ENCODE peak calls at places on chromosomes 11 and 22, in nine cellular contexts. One of them, this sample, is unnamed.

GRCh38 chr11:22875869-22876473 is 15.7 kb upstream of the CCDC179 start:
- DNase-seq in cardiac muscle cell: peak
- DNase-seq in OCI-M1: peak
- DNase-seq in coronary artery: no peak
- DNase-seq in activated CD4-positive, alpha-beta T cell treated with anti-CD3 and anti-CD28 coated beads for 48 hours: peak
- DNase-seq in ELF-1: peak
- DNase-seq in PC-9: peak
- DNase-seq in astrocyte of the hippocampus: peak
- DNase-seq in naive thymus-derived CD4-positive, alpha-beta T cell: peak
- DNase-seq in this sample: peak

GRCh38 chr22:27989758-27990450 is 70.8 kb upstream of the PITPNB start:
- DNase-seq in cardiac muscle cell: no peak
- DNase-seq in OCI-M1: no peak
- DNase-seq in coronary artery: peak
- DNase-seq in activated CD4-positive, alpha-beta T cell treated with anti-CD3 and anti-CD28 coated beads for 48 hours: no peak
- DNase-seq in ELF-1: no peak
- DNase-seq in PC-9: no peak
- DNase-seq in astrocyte of the hippocampus: no peak
- DNase-seq in naive thymus-derived CD4-positive, alpha-beta T cell: no peak
- DNase-seq in this sample: no peak

GRCh38 chr22:41239443-41240128 is 1.1 kb downstream of the CHADL start:
- DNase-seq in cardiac muscle cell: no peak
- DNase-seq in OCI-M1: peak
- DNase-seq in coronary artery: no peak
- DNase-seq in activated CD4-positive, alpha-beta T cell treated with anti-CD3 and anti-CD28 coated beads for 48 hours: no peak
- DNase-seq in ELF-1: no peak
- DNase-seq in PC-9: no peak
- DNase-seq in astrocyte of the hippocampus: peak
- DNase-seq in naive thymus-derived CD4-positive, alpha-beta T cell: no peak
- DNase-seq in this sample: no peak

GRCh38 chr11:95536049-95536448 is 253.5 kb downstream of the FAM76B start:
- DNase-seq in cardiac muscle cell: no peak
- DNase-seq in OCI-M1: no peak
- DNase-seq in coronary artery: no peak
- DNase-seq in activated CD4-positive, alpha-beta T cell treated with anti-CD3 and anti-CD28 coated beads for 48 hours: no peak
- DNase-seq in ELF-1: no peak
- DNase-seq in PC-9: no peak
- DNase-seq in astrocyte of the hippocampus: peak
- DNase-seq in naive thymus-derived CD4-positive, alpha-beta T cell: no peak
- DNase-seq in this sample: no peak

GRCh38 chr22:35039625-35040024 is 26.3 kb upstream of the ISX start:
- DNase-seq in cardiac muscle cell: no peak
- DNase-seq in OCI-M1: no peak
- DNase-seq in coronary artery: no peak
- DNase-seq in activated CD4-positive, alpha-beta T cell treated with anti-CD3 and anti-CD28 coated beads for 48 hours: no peak
- DNase-seq in ELF-1: no peak
- DNase-seq in PC-9: no peak
- DNase-seq in astrocyte of the hippocampus: no peak
- DNase-seq in naive thymus-derived CD4-positive, alpha-beta T cell: no peak
- DNase-seq in this sample: no peak

GRCh38 chr22:29704528-29705285 is 15.1 kb upstream of the CABP7 start:
- DNase-seq in cardiac muscle cell: peak
- DNase-seq in OCI-M1: peak
- DNase-seq in coronary artery: no peak
- DNase-seq in activated CD4-positive, alpha-beta T cell treated with anti-CD3 and anti-CD28 coated beads for 48 hours: no peak
- DNase-seq in ELF-1: no peak
- DNase-seq in PC-9: no peak
- DNase-seq in astrocyte of the hippocampus: peak
- DNase-seq in naive thymus-derived CD4-positive, alpha-beta T cell: no peak
- DNase-seq in this sample: peak

GRCh38 chr11:95520765-95521542 is 268.6 kb downstream of the FAM76B start:
- DNase-seq in cardiac muscle cell: peak
- DNase-seq in OCI-M1: no peak
- DNase-seq in coronary artery: no peak
- DNase-seq in activated CD4-positive, alpha-beta T cell treated with anti-CD3 and anti-CD28 coated beads for 48 hours: no peak
- DNase-seq in ELF-1: no peak
- DNase-seq in PC-9: no peak
- DNase-seq in astrocyte of the hippocampus: peak
- DNase-seq in naive thymus-derived CD4-positive, alpha-beta T cell: no peak
- DNase-seq in this sample: no peak

GRCh38 chr11:15845261-15845660 is 511.1 kb downstream of the SOX6 start:
- DNase-seq in cardiac muscle cell: no peak
- DNase-seq in OCI-M1: no peak
- DNase-seq in coronary artery: no peak
- DNase-seq in activated CD4-positive, alpha-beta T cell treated with anti-CD3 and anti-CD28 coated beads for 48 hours: no peak
- DNase-seq in ELF-1: peak
- DNase-seq in PC-9: no peak
- DNase-seq in astrocyte of the hippocampus: peak
- DNase-seq in naive thymus-derived CD4-positive, alpha-beta T cell: no peak
- DNase-seq in this sample: no peak

GRCh38 chr11:86938900-86939880 is 16.0 kb downstream of the FZD4 start:
- DNase-seq in cardiac muscle cell: peak
- DNase-seq in OCI-M1: peak
- DNase-seq in coronary artery: no peak
- DNase-seq in activated CD4-positive, alpha-beta T cell treated with anti-CD3 and anti-CD28 coated beads for 48 hours: no peak
- DNase-seq in ELF-1: peak
- DNase-seq in PC-9: no peak
- DNase-seq in astrocyte of the hippocampus: peak
- DNase-seq in naive thymus-derived CD4-positive, alpha-beta T cell: no peak
- DNase-seq in this sample: peak

GRCh38 chr11:76156971-76157427 is 49.3 kb downstream of the WNT11 start:
- DNase-seq in cardiac muscle cell: no peak
- DNase-seq in OCI-M1: no peak
- DNase-seq in coronary artery: no peak
- DNase-seq in activated CD4-positive, alpha-beta T cell treated with anti-CD3 and anti-CD28 coated beads for 48 hours: no peak
- DNase-seq in ELF-1: no peak
- DNase-seq in PC-9: no peak
- DNase-seq in astrocyte of the hippocampus: no peak
- DNase-seq in naive thymus-derived CD4-positive, alpha-beta T cell: no peak
- DNase-seq in this sample: no peak

GRCh38 chr11:85663080-85663729 is 1.7 kb downstream of the CREBZF start:
- DNase-seq in cardiac muscle cell: no peak
- DNase-seq in OCI-M1: peak
- DNase-seq in coronary artery: no peak
- DNase-seq in activated CD4-positive, alpha-beta T cell treated with anti-CD3 and anti-CD28 coated beads for 48 hours: peak
- DNase-seq in ELF-1: no peak
- DNase-seq in PC-9: no peak
- DNase-seq in astrocyte of the hippocampus: peak
- DNase-seq in naive thymus-derived CD4-positive, alpha-beta T cell: peak
- DNase-seq in this sample: peak

GRCh38 chr11:128532571-128533091 is 54.7 kb downstream of the ETS1 start:
- DNase-seq in cardiac muscle cell: no peak
- DNase-seq in OCI-M1: no peak
- DNase-seq in coronary artery: no peak
- DNase-seq in activated CD4-positive, alpha-beta T cell treated with anti-CD3 and anti-CD28 coated beads for 48 hours: no peak
- DNase-seq in ELF-1: peak
- DNase-seq in PC-9: no peak
- DNase-seq in astrocyte of the hippocampus: peak
- DNase-seq in naive thymus-derived CD4-positive, alpha-beta T cell: no peak
- DNase-seq in this sample: no peak

GRCh38 chr11:66328036-66328306 is 8.3 kb downstream of the RIN1 start:
- DNase-seq in cardiac muscle cell: no peak
- DNase-seq in OCI-M1: no peak
- DNase-seq in coronary artery: no peak
- DNase-seq in activated CD4-positive, alpha-beta T cell treated with anti-CD3 and anti-CD28 coated beads for 48 hours: peak
- DNase-seq in ELF-1: no peak
- DNase-seq in PC-9: no peak
- DNase-seq in astrocyte of the hippocampus: no peak
- DNase-seq in naive thymus-derived CD4-positive, alpha-beta T cell: no peak
- DNase-seq in this sample: no peak

GRCh38 chr11:26830218-26830617 is 108.4 kb upstream of the SLC5A12 start:
- DNase-seq in cardiac muscle cell: no peak
- DNase-seq in OCI-M1: no peak
- DNase-seq in coronary artery: no peak
- DNase-seq in activated CD4-positive, alpha-beta T cell treated with anti-CD3 and anti-CD28 coated beads for 48 hours: no peak
- DNase-seq in ELF-1: no peak
- DNase-seq in PC-9: no peak
- DNase-seq in astrocyte of the hippocampus: no peak
- DNase-seq in naive thymus-derived CD4-positive, alpha-beta T cell: no peak
- DNase-seq in this sample: no peak

GRCh38 chr22:44550666-44551491 is 52.8 kb upstream of the RTL6 start:
- DNase-seq in cardiac muscle cell: peak
- DNase-seq in OCI-M1: peak
- DNase-seq in coronary artery: no peak
- DNase-seq in activated CD4-positive, alpha-beta T cell treated with anti-CD3 and anti-CD28 coated beads for 48 hours: peak
- DNase-seq in ELF-1: peak
- DNase-seq in PC-9: peak
- DNase-seq in astrocyte of the hippocampus: peak
- DNase-seq in naive thymus-derived CD4-positive, alpha-beta T cell: no peak
- DNase-seq in this sample: no peak

GRCh38 chr11:7973011-7973410 is 7.8 kb upstream of the NLRP10 start:
- DNase-seq in cardiac muscle cell: no peak
- DNase-seq in OCI-M1: no peak
- DNase-seq in coronary artery: no peak
- DNase-seq in activated CD4-positive, alpha-beta T cell treated with anti-CD3 and anti-CD28 coated beads for 48 hours: no peak
- DNase-seq in ELF-1: no peak
- DNase-seq in PC-9: no peak
- DNase-seq in astrocyte of the hippocampus: no peak
- DNase-seq in naive thymus-derived CD4-positive, alpha-beta T cell: no peak
- DNase-seq in this sample: no peak